ENCODE peak calls at places on chromosome 11, in nine cellular contexts. J is GM23338, V is GM12878, T is HCT116, K is SK-N-SH, P is HepG2, E is A549, U is K562, B is Panc1. C is an unnamed sample.

GRCh38 chr11:118536726-118537125 is 5.7 kb downstream of the TMEM25 start:
- DNase-seq in B (no peak), V (no peak), K (no peak), E (no peak), P (peak), T (no peak), U (no peak), J (no peak), C (peak)

GRCh38 chr11:95682552-95682951 is 107.0 kb downstream of the FAM76B start:
- DNase-seq in B (no peak), J (no peak), P (no peak), T (no peak), E (no peak), V (no peak), K (no peak), U (no peak), C (no peak)

GRCh38 chr11:119776031-119776636 is 47.1 kb upstream of the NECTIN1 start:
- DNase-seq in P (no peak), T (no peak), V (no peak), K (no peak), E (no peak), J (no peak), B (no peak), U (no peak), C (no peak)

GRCh38 chr11:6856871-6857270 is 6.0 kb upstream of the OR10A2 start:
- DNase-seq in V (no peak), J (no peak), T (no peak), K (no peak), E (no peak), B (no peak), P (no peak), U (no peak), C (no peak)

GRCh38 chr11:111574373-111575230 is 27.6 kb upstream of the SIK2 start:
- DNase-seq in J (no peak), B (no peak), P (no peak), V (no peak), T (no peak), E (no peak), K (no peak), U (no peak), C (no peak)

GRCh38 chr11:12838463-12839120 is 164.4 kb downstream of the TEAD1 start:
- DNase-seq in V (no peak), J (no peak), P (no peak), B (no peak), T (no peak), E (no peak), U (no peak), K (no peak), C (no peak)

GRCh38 chr11:10407055-10407454 is 48.0 kb upstream of the AMPD3 start:
- DNase-seq in E (peak), B (peak), U (no peak), J (no peak), K (no peak), P (peak), V (no peak), T (peak), C (peak)

GRCh38 chr11:12177739-12178338 is 67.4 kb downstream of the MICAL2 start:
- DNase-seq in B (no peak), U (no peak), V (no peak), E (no peak), K (no peak), P (no peak), J (no peak), T (no peak), C (no peak)

GRCh38 chr11:16739326-16739875 is 954 bp downstream of the C11orf58 start:
- DNase-seq in U (no peak), V (no peak), E (peak), K (peak), B (no peak), P (no peak), T (no peak), J (peak), C (no peak)

GRCh38 chr11:43376594-43376993 is 17.9 kb downstream of the TTC17 start:
- DNase-seq in T (no peak), K (no peak), E (no peak), P (peak), U (no peak), V (no peak), B (no peak), J (no peak), C (no peak)

GRCh38 chr11:27443746-27444465 is 28.7 kb downstream of the LGR4 start:
- DNase-seq in V (no peak), K (no peak), J (peak), P (no peak), U (no peak), E (no peak), B (no peak), T (no peak), C (no peak)

GRCh38 chr11:13134886-13135285 is 125.8 kb downstream of the RASSF10 start:
- DNase-seq in V (no peak), J (no peak), K (no peak), P (no peak), B (no peak), T (no peak), U (no peak), E (no peak), C (no peak)

GRCh38 chr11:124219126-124219525 is 21.8 kb upstream of the OR8G1 start:
- DNase-seq in U (no peak), E (no peak), K (no peak), J (no peak), B (no peak), T (no peak), P (no peak), V (no peak), C (no peak)

GRCh38 chr11:97009613-97010012 is 619.8 kb downstream of the JRKL start:
- DNase-seq in E (no peak), P (no peak), B (no peak), V (no peak), J (peak), K (no peak), T (no peak), U (no peak), C (no peak)

GRCh38 chr11:842370-843002 is at the start of the genes POLR2L and TSPAN4:
- DNase-seq in T (peak), J (peak), V (no peak), U (peak), K (peak), P (peak), B (no peak), E (no peak), C (peak)

GRCh38 chr11:44793350-44794090 is 66.8 kb downstream of the TSPAN18 start:
- DNase-seq in P (no peak), V (no peak), K (peak), T (no peak), U (peak), E (no peak), J (peak), B (no peak), C (no peak)

GRCh38 chr11:125724125-125724524 is 22.0 kb upstream of the PATE1 start:
- DNase-seq in J (peak), T (peak), P (peak), B (no peak), E (no peak), U (no peak), K (no peak), V (no peak), C (no peak)

GRCh38 chr11:75954039-75954438 is 139.0 kb downstream of the UVRAG start:
- DNase-seq in B (no peak), P (no peak), T (no peak), K (no peak), V (no peak), U (no peak), E (no peak), J (no peak), C (no peak)

GRCh38 chr11:35163209-35163608 is 24.2 kb downstream of the CD44 start:
- DNase-seq in K (no peak), P (no peak), E (no peak), J (no peak), B (no peak), T (no peak), V (no peak), U (no peak), C (no peak)

GRCh38 chr11:103920449-103920848 is 116.0 kb upstream of the DDI1 start:
- DNase-seq in U (no peak), P (no peak), E (no peak), B (no peak), V (no peak), T (no peak), J (no peak), K (no peak), C (no peak)

GRCh38 chr11:1197431-1197885 is 25.4 kb upstream of the MUC5B start:
- DNase-seq in V (no peak), T (no peak), E (no peak), J (no peak), U (no peak), K (peak), B (no peak), P (no peak), C (no peak)

GRCh38 chr11:128503231-128503991 is 83.9 kb downstream of the ETS1 start:
- DNase-seq in U (no peak), T (no peak), V (no peak), B (no peak), E (no peak), K (no peak), J (no peak), P (no peak), C (no peak)

GRCh38 chr11:2271077-2271326 is 614 bp upstream of the ASCL2 start:
- DNase-seq in V (no peak), B (no peak), T (no peak), J (peak), P (no peak), U (peak), K (no peak), E (no peak), C (no peak)

GRCh38 chr11:38553033-38553432 is 1955.0 kb upstream of the RAG2 start:
- DNase-seq in V (no peak), P (no peak), T (no peak), K (no peak), U (no peak), J (no peak), E (no peak), B (no peak), C (no peak)
- TF ChIP-seq REST in V (no peak), P (no peak), T (no peak), K (no peak), U (no peak), J (no peak), E (no peak), B (no peak), C (no peak)

GRCh38 chr11:78054971-78055370 is 8.7 kb upstream of the THRSP start:
- DNase-seq in K (no peak), T (no peak), P (no peak), J (no peak), V (no peak), B (no peak), E (no peak), U (no peak), C (no peak)

GRCh38 chr11:78046486-78046854 is 17.2 kb upstream of the THRSP start:
- DNase-seq in B (no peak), E (no peak), P (no peak), V (no peak), T (no peak), K (no peak), U (no peak), J (no peak), C (no peak)

GRCh38 chr11:78048561-78048960 is 15.1 kb upstream of the THRSP start:
- DNase-seq in T (no peak), B (no peak), U (no peak), J (peak), K (no peak), P (no peak), V (no peak), E (no peak), C (no peak)

GRCh38 chr11:78049348-78049747 is 14.3 kb upstream of the THRSP start:
- DNase-seq in E (no peak), U (no peak), J (no peak), B (no peak), V (no peak), K (no peak), T (no peak), P (no peak), C (no peak)

GRCh38 chr11:78050964-78051831 is 12.5 kb upstream of the THRSP start:
- DNase-seq in U (peak), T (no peak), P (peak), B (no peak), K (no peak), V (no peak), J (peak), E (no peak), C (no peak)
- TF ChIP-seq REST in U (no peak), T (no peak), P (no peak), B (no peak), K (no peak), V (no peak), J (no peak), E (no peak), C (no peak)

GRCh38 chr11:115333106-115333505 is 171.1 kb downstream of the CADM1 start:
- DNase-seq in T (no peak), K (no peak), J (peak), P (no peak), U (no peak), E (no peak), V (no peak), B (no peak), C (no peak)

GRCh38 chr11:115325523-115325922 is 178.7 kb downstream of the CADM1 start:
- DNase-seq in T (no peak), K (no peak), U (no peak), V (no peak), P (no peak), B (no peak), J (no peak), E (no peak), C (no peak)

GRCh38 chr11:115334932-115335788 is 169.1 kb downstream of the CADM1 start:
- DNase-seq in P (peak), K (peak), U (peak), J (peak), B (no peak), T (no peak), E (peak), V (no peak), C (no peak)

GRCh38 chr11:115333951-115334350 is 170.3 kb downstream of the CADM1 start:
- DNase-seq in E (no peak), P (no peak), V (no peak), U (no peak), T (no peak), J (no peak), K (no peak), B (no peak), C (no peak)

GRCh38 chr11:115330693-115331482 is 173.3 kb downstream of the CADM1 start:
- DNase-seq in K (no peak), J (peak), U (no peak), V (no peak), T (no peak), E (no peak), B (no peak), P (no peak), C (no peak)
- TF ChIP-seq REST in K (no peak), J (no peak), U (no peak), V (no peak), T (no peak), E (no peak), B (no peak), P (no peak), C (no peak)

DNA sequence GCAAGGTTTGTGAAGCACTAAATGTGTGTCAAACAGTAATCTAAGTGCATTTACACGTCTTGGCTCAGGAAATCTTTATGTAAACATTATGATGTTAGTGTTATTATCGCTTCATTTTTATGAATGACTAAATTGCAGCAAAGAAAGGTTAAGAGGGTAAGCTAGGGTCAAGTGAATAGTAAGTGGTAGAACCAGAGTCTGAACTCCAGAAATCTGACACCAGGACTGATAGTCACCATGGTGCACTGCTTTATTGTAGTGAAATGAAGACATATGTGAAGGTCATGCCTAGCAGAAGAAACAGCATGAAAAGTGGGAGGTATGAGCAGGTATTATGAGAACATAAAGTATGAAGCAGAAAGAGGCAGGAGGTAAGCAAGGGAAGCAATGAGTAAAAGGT is 368.7 kb upstream of the TENM4 start:
- DNase-seq in P (no peak), B (no peak), T (no peak), J (no peak), U (no peak), E (no peak), V (no peak), K (no peak), C (no peak)
- TF ChIP-seq REST in P (no peak), B (no peak), T (no peak), J (no peak), U (no peak), E (no peak), V (no peak), K (no peak), C (no peak)

C was measured in HL-60.